ENCODE peak calls at places on chromosomes 4 and X, in seven cellular contexts. H is A172, J is non-pigmented ciliary epithelial cell, V is EH, N is GM12865, U is caudate nucleus, D is NCI-H1092. M is an unnamed sample.

GRCh38 chr4:157217708-157218107 is 2.8 kb upstream of the GRIA2 start:
- DNase-seq in H (peak), J (no peak), V (peak), N (peak), U (no peak), D (peak), M (no peak)

GRCh38 chrX:48459483-48459882 is 10.6 kb downstream of the SLC38A5 start:
- DNase-seq in H (no peak), J (no peak), V (no peak), N (no peak), U (no peak), D (no peak), M (no peak)

GRCh38 chr4:82372874-82373815 is 646 bp downstream of the HNRNPD start:
- DNase-seq in H (peak), J (no peak), V (peak), N (peak), U (peak), D (peak), M (peak)

GRCh38 chrX:56232221-56233082 is at the start of gene KLF8:
- DNase-seq in H (no peak), J (no peak), V (peak), N (peak), U (no peak), D (no peak), M (peak)

GRCh38 chr4:17448689-17449088 is 63.2 kb downstream of the QDPR start:
- DNase-seq in H (no peak), J (peak), V (peak), N (peak), U (no peak), D (no peak), M (no peak)

GRCh38 chr4:40552536-40552935 is 77.1 kb downstream of the RBM47 start:
- DNase-seq in H (no peak), J (no peak), V (no peak), N (no peak), U (no peak), D (no peak), M (peak)

GRCh38 chrX:73916931-73917657 is 354.1 kb downstream of the CHIC1 start:
- DNase-seq in H (peak), J (peak), V (peak), N (no peak), U (no peak), D (no peak), M (peak)

GRCh38 chr4:28062562-28062961 is 1201.9 kb downstream of the STIM2 start:
- DNase-seq in H (no peak), J (no peak), V (peak), N (no peak), U (no peak), D (no peak), M (no peak)

GRCh38 chr4:158112612-158113011 is 60.2 kb downstream of the GASK1B start:
- DNase-seq in H (no peak), J (no peak), V (no peak), N (no peak), U (no peak), D (no peak), M (no peak)

GRCh38 chr4:64670647-64671046 is 261.4 kb upstream of the TECRL start:
- DNase-seq in H (no peak), J (no peak), V (no peak), N (no peak), U (no peak), D (peak), M (no peak)

GRCh38 chrX:24231169-24231568 is 81.6 kb downstream of the ZFX start:
- DNase-seq in H (peak), J (peak), V (peak), N (peak), U (no peak), D (no peak), M (peak)

GRCh38 chr4:15238720-15239119 is 189.1 kb upstream of the C1QTNF7 start:
- DNase-seq in H (peak), J (no peak), V (peak), N (peak), U (no peak), D (no peak), M (peak)

GRCh38 chr4:7867701-7868429 is 71.8 kb downstream of the AFAP1 start:
- DNase-seq in H (peak), J (no peak), V (peak), N (no peak), U (no peak), D (no peak), M (peak)

GRCh38 chr4:81688085-81688484 is 216.4 kb upstream of the RASGEF1B start:
- DNase-seq in H (no peak), J (no peak), V (no peak), N (no peak), U (no peak), D (no peak), M (no peak)

GRCh38 chr4:121454251-121454979 is 73.6 kb upstream of the QRFPR start:
- DNase-seq in H (no peak), J (no peak), V (no peak), N (no peak), U (no peak), D (no peak), M (no peak)

GRCh38 chrX:150062292-150063137 is 124.2 kb upstream of the EOLA2 start:
- DNase-seq in H (peak), J (no peak), V (peak), N (no peak), U (no peak), D (peak), M (peak)

GRCh38 chr4:169985881-169986280 is 40.3 kb downstream of the MFAP3L start:
- DNase-seq in H (no peak), J (no peak), V (no peak), N (no peak), U (no peak), D (no peak), M (no peak)

GRCh38 chr4:81353861-81354260 is 117.8 kb downstream of the RASGEF1B start:
- DNase-seq in H (no peak), J (no peak), V (no peak), N (no peak), U (no peak), D (no peak), M (no peak)

GRCh38 chr4:122803788-122804208 is 22.8 kb upstream of the FGF2 start:
- DNase-seq in H (no peak), J (no peak), V (no peak), N (no peak), U (no peak), D (no peak), M (no peak)

GRCh38 chrX:132216806-132217202 is 2.4 kb downstream of the RAP2C start:
- DNase-seq in H (no peak), J (no peak), V (peak), N (peak), U (no peak), D (no peak), M (peak)

GRCh38 chr4:8198206-8198905 is 734 bp upstream of the SH3TC1 start:
- DNase-seq in H (no peak), J (no peak), V (no peak), N (no peak), U (no peak), D (no peak), M (no peak)